ENCODE peak calls at places on chromosomes 7 and 10, in ten cellular contexts. Q is RWPE1; O is CD4-positive, alpha-beta T cell; V is ovary; Z is naive thymus-derived CD4-positive, alpha-beta T cell; H is fibroblast of lung; S is adrenal gland; W is thoracic aorta; C is pancreas; U is HL-60. G is an unnamed sample.

GRCh38 chr10:73588656-73589055 is 2.5 kb downstream of the USP54 start:
- DNase-seq in U (no peak), W (no peak), V (no peak), Z (no peak), Q (no peak), S (no peak), C (no peak), H (peak; percentile 24), O (no peak), G (no peak)

GRCh38 chr7:157684157-157684595 is 347.4 kb downstream of the DNAJB6 start:
- DNase-seq in Z (no peak), Q (no peak), C (no peak), U (no peak), O (no peak), W (no peak), V (peak; percentile 20), S (no peak), H (peak; percentile 49), G (no peak)

GRCh38 chr7:47786557-47787248 is 161.6 kb downstream of the PKD1L1 start:
- DNase-seq in V (peak; percentile 80), S (peak; percentile 84), H (peak; percentile 100), U (no peak), Q (peak; percentile 90), W (peak; percentile 52), O (no peak), C (no peak), Z (no peak), G (peak; percentile 82)

GRCh38 chr7:95473276-95473985 is 12.3 kb upstream of the ASB4 start:
- DNase-seq in S (no peak), O (no peak), Z (no peak), C (no peak), H (no peak), Q (no peak), W (no peak), U (no peak), V (no peak), G (no peak)

GRCh38 chr7:107172318-107173032 is 3.7 kb downstream of the HBP1 start:
- DNase-seq in Q (no peak), S (no peak), H (no peak), O (no peak), W (no peak), U (no peak), V (no peak), Z (no peak), C (no peak), G (no peak)

GRCh38 chr7:452791-453455 is 66.7 kb downstream of the PDGFA start:
- DNase-seq in W (no peak), C (peak; percentile 71), Z (no peak), U (no peak), S (no peak), V (no peak), H (no peak), O (no peak), Q (no peak), G (no peak)

GRCh38 chr10:92238586-92239098 is 52.2 kb downstream of the CPEB3 start:
- DNase-seq in W (no peak), Q (peak; percentile 95), C (no peak), V (peak; percentile 48), U (no peak), Z (no peak), S (peak; percentile 78), O (no peak), H (peak; percentile 84), G (peak; percentile 82)

GRCh38 chr10:97612386-97612785 is 20.9 kb downstream of the MORN4 start:
- DNase-seq in O (no peak), H (peak; percentile 42), C (no peak), U (peak; percentile 19), Q (peak; percentile 87), Z (no peak), S (no peak), V (no peak), W (no peak), G (no peak)

GRCh38 chr7:12062062-12062461 is 149.0 kb upstream of the TMEM106B start:
- DNase-seq in V (no peak), O (no peak), Z (no peak), S (no peak), W (no peak), C (no peak), H (no peak), Q (no peak), U (no peak), G (no peak)

GRCh38 chr7:121744319-121744718 is 128.6 kb upstream of the PTPRZ1 start:
- DNase-seq in W (no peak), Q (peak; percentile 23), H (no peak), S (no peak), V (no peak), O (no peak), C (no peak), Z (no peak), U (no peak), G (peak; percentile 90)

GRCh38 chr10:4083509-4084003 is 298.5 kb upstream of the KLF6 start:
- DNase-seq in Z (no peak), W (no peak), H (peak; percentile 47), U (no peak), Q (no peak), O (no peak), S (no peak), C (no peak), V (peak; percentile 54), G (no peak)

GRCh38 chr7:741191-741671 is 14.2 kb upstream of the PRKAR1B start:
- DNase-seq in H (no peak), Q (no peak), W (no peak), U (no peak), O (no peak), V (no peak), Z (no peak), C (peak; percentile 47), S (no peak), G (no peak)

GRCh38 chr7:116025098-116025809 is 5.3 kb downstream of the TFEC start:
- DNase-seq in U (peak; percentile 51), C (no peak), O (no peak), Z (no peak), V (no peak), W (no peak), Q (no peak), S (no peak), H (peak; percentile 6), G (no peak)

GRCh38 chr10:486668-487067 is 202.8 kb downstream of the DIP2C start:
- DNase-seq in S (no peak), U (no peak), W (no peak), O (no peak), Q (no peak), Z (no peak), C (no peak), H (no peak), V (no peak), G (no peak)

GRCh38 chr10:1685671-1686450 is 51.5 kb downstream of the ADARB2 start:
- DNase-seq in U (no peak), C (no peak), Z (no peak), O (no peak), S (no peak), H (no peak), W (no peak), V (no peak), Q (no peak), G (no peak)

GRCh38 chr10:106436123-106436740 is 728.3 kb downstream of the SORCS1 start:
- DNase-seq in S (no peak), W (no peak), H (peak; percentile 58), Q (peak; percentile 95), C (no peak), Z (no peak), U (no peak), O (no peak), V (no peak), G (peak; percentile 62)

GRCh38 chr7:99196536-99197288 is 11.2 kb downstream of the KPNA7 start:
- DNase-seq in Q (peak; percentile 45), U (peak; percentile 14), O (no peak), W (no peak), S (no peak), Z (no peak), V (no peak), C (no peak), H (peak; percentile 63), G (no peak)

DNA sequence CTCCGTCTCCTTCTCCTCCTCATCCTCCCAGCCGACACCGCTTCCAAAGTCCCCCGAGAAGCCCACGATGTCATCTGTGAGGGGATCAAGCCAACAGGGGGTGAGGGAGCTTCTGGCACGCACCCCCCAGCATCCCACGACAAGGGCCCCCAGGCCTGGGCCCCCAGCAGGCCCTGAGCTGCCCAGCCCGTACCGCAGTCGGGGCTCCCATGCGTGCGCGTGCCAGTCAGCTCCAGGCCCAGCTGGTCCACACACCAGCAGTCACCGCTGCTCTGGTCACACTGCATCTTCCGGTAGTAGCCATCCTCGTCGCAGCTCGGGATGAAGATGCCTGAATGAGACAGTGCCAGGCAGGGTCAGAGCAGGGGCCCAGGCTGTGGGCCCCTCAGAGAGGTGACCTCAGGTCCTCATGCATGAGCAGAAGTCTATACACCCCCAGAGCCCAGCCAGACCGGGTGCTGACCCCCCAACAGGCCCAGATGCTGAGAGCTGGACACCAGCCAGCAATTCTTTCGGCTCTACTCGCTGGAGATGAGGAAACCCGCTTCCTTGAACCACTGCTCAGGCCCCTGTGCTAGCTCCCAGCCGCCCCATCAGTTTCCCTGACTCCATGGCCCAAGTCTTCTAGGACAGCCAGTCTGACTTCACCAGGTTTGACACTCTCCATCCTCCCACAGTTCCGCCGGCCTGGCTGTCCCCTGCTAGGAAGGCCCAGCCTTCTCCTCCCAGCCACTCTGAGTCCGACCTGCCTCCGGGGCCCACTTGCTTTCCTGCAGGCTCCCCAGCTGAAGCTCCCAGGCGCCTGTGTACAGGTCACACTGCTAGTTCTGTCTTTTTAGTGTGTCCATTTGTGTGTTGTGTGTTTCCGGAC is 25.3 kb downstream of the SPOCK2 start:
- DNase-seq in V (no peak), W (no peak), Q (no peak), Z (no peak), U (no peak), C (peak; percentile 72), S (no peak), O (no peak), H (no peak), G (no peak)
- H3K27ac ChIP-seq in V (no peak overlapping the region), W (no peak overlapping the region), Q (peak overlapping the region; percentile 7), Z (no peak overlapping the region), U (no peak overlapping the region), C (no peak overlapping the region), S (peak overlapping the region; percentile 40), O (no peak overlapping the region), H (no peak overlapping the region), G (no peak overlapping the region)

GRCh38 chr10:70743430-70743788 is 41.8 kb downstream of the TBATA start:
- DNase-seq in V (no peak), U (no peak), W (no peak), H (no peak), O (no peak), Z (no peak), S (no peak), Q (no peak), C (no peak), G (no peak)
- H3K27ac ChIP-seq in V (no peak overlapping the region), U (no peak overlapping the region), W (no peak overlapping the region), H (no peak overlapping the region), O (no peak overlapping the region), Z (no peak overlapping the region), S (no peak overlapping the region), Q (no peak overlapping the region), C (no peak overlapping the region), G (no peak overlapping the region)

GRCh38 chr10:114653926-114654325 is 4.1 kb downstream of the ABLIM1 start:
- DNase-seq in O (no peak), Z (no peak), Q (no peak), S (no peak), H (no peak), W (no peak), V (no peak), U (no peak), C (no peak), G (no peak)
- H3K27ac ChIP-seq in O (no peak overlapping the region), Z (no peak overlapping the region), Q (no peak overlapping the region), S (no peak overlapping the region), H (no peak overlapping the region), W (no peak overlapping the region), V (no peak overlapping the region), U (no peak overlapping the region), C (no peak overlapping the region), G (no peak overlapping the region)

GRCh38 chr10:118970770-118971169 is 58.7 kb upstream of the NANOS1 start:
- DNase-seq in S (no peak), Z (no peak), H (no peak), U (no peak), O (no peak), W (no peak), Q (no peak), C (no peak), V (no peak), G (no peak)
- H3K27ac ChIP-seq in S (no peak overlapping the region), Z (no peak overlapping the region), H (no peak overlapping the region), U (no peak overlapping the region), O (no peak overlapping the region), W (no peak overlapping the region), Q (no peak overlapping the region), C (no peak overlapping the region), V (no peak overlapping the region), G (no peak overlapping the region)

G was measured in epithelial cell of prostate.